ENCODE peak calls at places on chromosomes 12 and 14, in nine cellular contexts. E is A549, D is heart left ventricle, C is H1, H is IMR-90, W is ovary, X is GM12878, A is testis, I is NB4. S is an unnamed sample.
A peak's percentile ranks its signal among the peaks of the same experiment; 100 is the strongest.

GRCh38 chr12:52168019-52168717 is 23.6 kb downstream of the KRT80 start:
- DNase-seq in E (peak; percentile 83), D (no peak), C (no peak), H (peak; percentile 88), W (no peak), X (no peak), A (no peak), I (no peak), S (peak; percentile 52)

GRCh38 chr12:1540690-1541089 is 53.7 kb downstream of the FBXL14 start:
- DNase-seq in E (no peak), D (no peak), C (no peak), H (peak; percentile 62), W (no peak), X (no peak), A (no peak), I (no peak), S (no peak)

GRCh38 chr12:101823891-101824290 is 6.9 kb downstream of the GNPTAB start:
- DNase-seq in E (peak; percentile 63), D (peak; percentile 70), C (no peak), H (no peak), W (no peak), X (no peak), A (peak; percentile 47), I (peak; percentile 72), S (peak; percentile 29)

GRCh38 chr12:31234955-31235867 is 90.7 kb downstream of the SINHCAF start:
- DNase-seq in E (peak; percentile 58), D (no peak), C (no peak), H (peak; percentile 31), W (no peak), X (no peak), A (peak; percentile 34), I (peak; percentile 30), S (peak; percentile 53)

GRCh38 chr12:123936956-123937706 is 35.5 kb downstream of the CCDC92 start:
- DNase-seq in E (no peak), D (no peak), C (no peak), H (no peak), W (no peak), X (no peak), A (no peak), I (no peak), S (no peak)

GRCh38 chr12:52969828-52970569 is 21.1 kb downstream of the KRT18 start:
- DNase-seq in E (peak; percentile 96), D (no peak), C (no peak), H (no peak), W (no peak), X (peak; percentile 39), A (no peak), I (no peak), S (no peak)

GRCh38 chr12:102885043-102885932 is 31.8 kb downstream of the PAH start:
- DNase-seq in E (no peak), D (no peak), C (no peak), H (no peak), W (no peak), X (no peak), A (no peak), I (no peak), S (no peak)

GRCh38 chr14:69034612-69035262 is 55.6 kb upstream of the ACTN1 start:
- DNase-seq in E (no peak), D (no peak), C (no peak), H (peak; percentile 57), W (no peak), X (no peak), A (no peak), I (no peak), S (no peak)

GRCh38 chr14:51302319-51303030 is 62.4 kb downstream of the TMX1 start:
- DNase-seq in E (no peak), D (no peak), C (no peak), H (no peak), W (no peak), X (no peak), A (no peak), I (no peak), S (no peak)

GRCh38 chr12:79927772-79928474 is 7.0 kb downstream of the PPP1R12A start:
- DNase-seq in E (no peak), D (no peak), C (no peak), H (peak; percentile 23), W (no peak), X (peak; percentile 70), A (no peak), I (peak; percentile 79), S (no peak)

GRCh38 chr14:58535084-58535483 is 102.7 kb upstream of the DACT1 start:
- DNase-seq in E (no peak), D (no peak), C (no peak), H (peak; percentile 12), W (no peak), X (no peak), A (no peak), I (no peak), S (no peak)

GRCh38 chr12:70757830-70758493 is 120.7 kb upstream of the PTPRB start:
- DNase-seq in E (no peak), D (no peak), C (no peak), H (no peak), W (no peak), X (no peak), A (no peak), I (no peak), S (no peak)

GRCh38 chr12:131674373-131674772 is 36.5 kb upstream of the SFSWAP start:
- DNase-seq in E (no peak), D (no peak), C (no peak), H (no peak), W (no peak), X (no peak), A (no peak), I (no peak), S (no peak)

GRCh38 chr14:95413289-95414215 is 93.8 kb upstream of the CLMN start:
- DNase-seq in E (no peak), D (no peak), C (no peak), H (peak; percentile 10), W (no peak), X (no peak), A (no peak), I (no peak), S (peak; percentile 32)

GRCh38 chr12:121239335-121239678 is 29.4 kb downstream of the P2RX4 start:
- DNase-seq in E (no peak), D (no peak), C (no peak), H (no peak), W (no peak), X (no peak), A (no peak), I (peak; percentile 94), S (no peak)

GRCh38 chr14:92651793-92652382 is 96.5 kb downstream of the LGMN start:
- DNase-seq in E (no peak), D (peak; percentile 54), C (no peak), H (no peak), W (peak; percentile 43), X (no peak), A (peak; percentile 73), I (peak; percentile 76), S (no peak)

DNA sequence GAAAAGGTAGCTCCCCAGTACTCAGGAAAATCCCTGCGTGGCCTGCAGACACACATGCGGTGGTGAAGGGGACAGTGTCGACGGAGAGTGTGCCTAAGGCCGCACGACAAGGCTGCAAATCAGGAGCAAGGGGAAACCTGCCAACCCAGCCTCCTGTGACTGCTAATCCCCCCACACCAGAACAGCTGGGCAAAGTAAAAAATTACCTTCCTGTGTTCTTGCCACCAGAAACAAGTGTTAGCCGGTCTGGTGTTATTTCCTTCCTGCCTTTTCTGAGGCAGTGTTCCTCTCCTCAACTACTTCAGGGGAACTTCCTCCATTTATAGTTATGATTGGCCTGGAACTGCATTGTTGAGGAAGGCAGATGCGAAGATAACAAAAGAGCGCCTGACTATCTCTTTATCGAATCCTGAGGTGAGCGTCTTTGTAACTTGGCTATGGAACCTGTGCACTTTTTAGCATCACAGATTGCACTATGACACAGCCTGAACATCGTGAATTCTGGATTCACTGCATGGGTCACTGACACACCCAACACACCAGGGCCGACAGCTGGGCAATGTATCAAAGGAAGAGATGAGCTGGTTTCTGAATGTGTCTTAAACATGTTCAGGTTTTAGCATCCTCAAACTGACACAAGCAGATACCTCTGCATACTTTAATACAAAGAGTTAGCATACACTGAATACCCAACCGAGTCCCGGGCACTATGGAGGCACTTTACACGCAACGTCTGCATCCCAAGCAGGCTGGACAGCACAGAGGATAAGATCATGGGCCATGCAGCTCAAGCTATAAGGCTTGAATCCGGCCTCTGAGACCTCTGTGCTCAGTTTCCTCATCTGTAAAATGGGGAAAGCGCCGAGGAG is 28.9 kb downstream of the SLC15A4 start:
- DNase-seq in E (no peak), D (no peak), C (no peak), H (no peak), W (no peak), X (no peak), A (no peak), I (no peak), S (no peak)
- TF ChIP-seq POLR2A in E (no peak), D (no peak), C (no peak), H (no peak), W (no peak), X (peak; percentile 65), A (no peak), I (no peak), S (no peak)

GRCh38 chr12:94650143-94651056 is at the start of gene TMCC3:
- DNase-seq in E (no peak), D (peak; percentile 50), C (no peak), H (no peak), W (peak; percentile 75), X (no peak), A (peak; percentile 43), I (peak; percentile 55), S (no peak)
- TF ChIP-seq POLR2A in E (no peak), D (peak; percentile 25), C (no peak), H (no peak), W (peak; percentile 23), X (no peak), A (no peak), I (no peak), S (no peak)

DNA sequence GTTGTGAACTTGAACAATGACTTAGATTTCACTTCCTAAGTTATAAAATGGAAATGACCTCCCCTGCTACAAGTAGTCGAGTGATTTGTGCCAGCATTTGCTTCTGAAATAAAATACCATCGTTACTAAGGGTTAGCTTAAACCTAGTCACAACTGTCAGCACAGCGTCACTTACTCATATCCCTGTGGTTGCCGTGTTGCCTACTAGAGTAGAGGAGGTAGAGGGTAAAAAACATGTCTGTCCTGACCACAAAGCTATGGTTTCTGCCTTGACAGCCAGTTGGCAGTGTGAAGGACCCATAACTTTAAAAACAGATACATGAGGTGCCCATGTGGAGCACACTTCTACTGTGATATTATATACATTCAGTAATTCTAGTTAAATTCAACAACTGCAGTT is 234.2 kb upstream of the RGS6 start:
- DNase-seq in E (no peak), D (no peak), C (no peak), H (no peak), W (no peak), X (no peak), A (no peak), I (no peak), S (no peak)
- TF ChIP-seq POLR2A in E (no peak), D (no peak), C (no peak), H (no peak), W (no peak), X (no peak), A (no peak), I (no peak), S (no peak)

DNA sequence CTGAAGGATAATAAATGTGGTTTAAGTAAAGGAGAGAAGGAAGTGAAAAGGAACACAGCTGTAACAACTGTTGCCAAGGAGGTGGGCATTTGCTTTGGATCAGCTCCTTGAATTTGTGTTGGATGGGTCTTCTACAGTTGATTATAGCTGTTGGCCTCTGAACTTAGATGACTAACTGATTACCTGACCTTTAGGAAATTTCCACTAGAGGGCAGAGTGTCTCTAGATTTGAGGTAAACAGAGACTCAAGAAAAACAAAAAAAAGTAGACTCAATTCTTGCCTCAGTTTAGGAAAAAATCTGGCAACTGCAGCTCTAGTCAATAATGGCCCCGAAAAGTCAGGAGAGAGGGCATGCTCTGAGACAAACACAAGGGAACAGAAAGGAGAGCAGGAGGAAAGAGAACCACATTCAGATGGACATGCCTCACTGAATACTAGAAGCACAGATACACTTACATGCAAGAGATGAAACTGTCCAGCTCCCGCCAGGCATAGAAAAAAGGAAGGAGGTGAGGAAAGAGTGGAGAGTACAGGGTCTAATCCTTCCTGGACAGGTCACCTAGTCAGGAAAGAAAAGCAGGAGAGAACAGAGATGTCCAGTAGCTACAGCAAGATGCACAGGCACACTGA is 20.6 kb downstream of the COX14 start:
- DNase-seq in E (no peak), D (no peak), C (no peak), H (peak; percentile 61), W (no peak), X (no peak), A (no peak), I (peak; percentile 76), S (no peak)
- TF ChIP-seq POLR2A in E (no peak), D (no peak), C (no peak), H (no peak), W (no peak), X (no peak), A (no peak), I (no peak), S (no peak)